ENCODE peak calls at places on chromosomes 16 and 17, in six cellular contexts. C is epithelial cell of esophagus, J is cardiac muscle cell, M is lung, P is progenitor cell of endocrine pancreas, Y is fibroblast of the aortic adventitia. L is an unnamed sample.

GRCh38 chr17:79826210-79826680 is 13.0 kb downstream of the CBX4 start:
- DNase-seq in C (no peak), J (peak; percentile 66), M (no peak), P (no peak), Y (no peak), L (no peak)

GRCh38 chr17:32936157-32936893 is 8.4 kb downstream of the TMEM98 start:
- DNase-seq in C (no peak), J (no peak), M (no peak), P (no peak), Y (no peak), L (no peak)

GRCh38 chr16:72743011-72743761 is 304.7 kb downstream of the ZFHX3 start:
- DNase-seq in C (no peak), J (no peak), M (no peak), P (no peak), Y (no peak), L (no peak)

GRCh38 chr16:58628845-58629680 is 563 bp downstream of the CNOT1 start:
- DNase-seq in C (peak; percentile 54), J (peak; percentile 11), M (peak; percentile 56), P (peak; percentile 16), Y (peak; percentile 10), L (no peak)

GRCh38 chr17:73359987-73360410 is 48.2 kb upstream of the CDC42EP4 start:
- DNase-seq in C (peak; percentile 75), J (no peak), M (peak; percentile 74), P (peak; percentile 36), Y (no peak), L (no peak)

GRCh38 chr16:58487566-58488351 is 12.2 kb upstream of the NDRG4 start:
- DNase-seq in C (peak; percentile 77), J (peak; percentile 84), M (peak; percentile 78), P (peak; percentile 86), Y (peak; percentile 68), L (peak; percentile 71)

GRCh38 chr16:50263940-50264929 is 2.1 kb upstream of the ADCY7 start:
- DNase-seq in C (peak; percentile 45), J (peak; percentile 38), M (no peak), P (no peak), Y (peak; percentile 45), L (no peak)

GRCh38 chr16:54265558-54266213 is 20.9 kb downstream of the IRX3 start:
- DNase-seq in C (no peak), J (peak; percentile 23), M (no peak), P (no peak), Y (no peak), L (no peak)

GRCh38 chr16:85382717-85383118 is 230.4 kb upstream of the GSE1 start:
- DNase-seq in C (no peak), J (no peak), M (no peak), P (no peak), Y (no peak), L (no peak)

DNA sequence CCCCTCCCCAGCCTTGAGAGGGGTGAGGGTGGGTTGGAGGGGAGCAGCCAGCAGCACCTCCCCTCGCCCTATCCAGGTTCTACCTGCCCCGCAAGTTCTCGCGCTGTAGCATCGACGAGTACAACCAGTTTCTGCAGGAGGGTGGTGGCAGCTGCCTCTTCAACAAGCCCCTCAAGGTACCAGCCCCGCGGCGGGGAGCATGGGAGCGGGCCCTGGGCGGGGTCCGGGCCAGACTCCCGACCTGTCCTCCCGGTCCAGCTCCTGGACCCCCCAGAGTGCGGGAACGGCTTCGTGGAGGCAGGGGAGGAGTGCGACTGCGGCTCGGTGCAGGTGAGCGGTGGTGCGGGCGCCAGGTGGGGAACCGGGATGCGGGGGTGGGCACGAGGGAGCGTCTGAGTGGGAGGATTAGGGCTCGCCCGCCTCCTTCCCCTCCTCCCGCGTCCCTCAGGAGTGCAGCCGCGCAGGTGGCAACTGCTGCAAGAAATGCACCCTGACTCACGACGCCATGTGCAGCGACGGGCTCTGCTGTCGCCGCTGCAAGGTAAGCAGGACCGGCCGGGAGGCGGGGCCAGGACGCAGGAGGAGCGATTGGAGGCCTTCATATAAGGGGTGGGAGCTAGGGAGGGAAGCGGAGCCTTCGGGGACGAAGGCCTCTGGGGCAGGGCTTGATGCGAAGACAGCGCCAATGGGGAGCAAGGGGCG is 16.5 kb downstream of the ADAM11 start:
- DNase-seq in C (peak; percentile 99), J (peak; percentile 98), M (peak; percentile 98), P (peak; percentile 97), Y (peak; percentile 95), L (peak; percentile 93)
- TF ChIP-seq CTCF in C (no peak), J (no peak), M (no peak), P (no peak), Y (no peak), L (no peak)

DNA sequence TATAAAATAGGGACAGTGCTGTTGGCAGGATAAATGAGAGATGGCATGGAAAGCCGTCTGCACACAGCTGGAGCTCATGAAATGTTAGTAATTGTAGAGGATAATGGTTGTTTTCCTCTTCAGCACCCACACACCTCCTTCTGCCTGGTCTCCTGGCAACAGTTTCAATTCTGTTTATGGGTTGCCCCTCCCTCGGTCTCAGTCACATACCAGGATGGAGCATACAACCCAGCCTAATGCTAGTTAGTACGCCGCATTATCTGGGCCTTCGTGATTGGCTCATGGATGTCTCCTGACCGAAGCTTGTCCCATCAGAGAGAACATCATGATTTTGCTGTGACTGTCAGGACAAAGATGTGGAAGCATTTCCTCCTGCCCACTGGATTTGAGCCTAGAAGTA is 126.2 kb upstream of the WSCD1 start:
- DNase-seq in C (no peak), J (no peak), M (no peak), P (no peak), Y (no peak), L (no peak)
- TF ChIP-seq CTCF in C (no peak), J (no peak), M (no peak), P (no peak), Y (no peak), L (no peak)

DNA sequence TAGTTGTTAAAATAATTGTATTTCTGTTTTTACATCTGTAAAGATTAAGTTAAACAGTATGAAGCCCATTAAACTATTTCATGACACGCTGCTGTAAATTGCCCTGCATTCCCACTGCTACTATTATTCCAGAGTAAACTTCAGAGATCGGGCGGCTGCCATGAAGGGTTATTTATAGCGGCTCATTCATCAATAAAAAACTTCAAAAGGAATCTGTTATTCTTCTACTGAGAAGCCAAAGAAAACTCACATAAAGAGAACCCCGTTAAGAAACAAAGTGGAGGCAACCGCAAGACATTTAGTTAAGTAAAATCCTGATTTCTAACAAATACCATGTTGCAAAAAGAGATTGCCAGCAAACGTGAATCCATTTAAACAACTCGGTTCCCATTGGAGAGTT is 16.4 kb downstream of the FOXL1 start:
- DNase-seq in C (no peak), J (no peak), M (no peak), P (no peak), Y (peak; percentile 63), L (no peak)
- TF ChIP-seq CTCF in C (no peak), J (no peak), M (no peak), P (no peak), Y (no peak), L (no peak)

DNA sequence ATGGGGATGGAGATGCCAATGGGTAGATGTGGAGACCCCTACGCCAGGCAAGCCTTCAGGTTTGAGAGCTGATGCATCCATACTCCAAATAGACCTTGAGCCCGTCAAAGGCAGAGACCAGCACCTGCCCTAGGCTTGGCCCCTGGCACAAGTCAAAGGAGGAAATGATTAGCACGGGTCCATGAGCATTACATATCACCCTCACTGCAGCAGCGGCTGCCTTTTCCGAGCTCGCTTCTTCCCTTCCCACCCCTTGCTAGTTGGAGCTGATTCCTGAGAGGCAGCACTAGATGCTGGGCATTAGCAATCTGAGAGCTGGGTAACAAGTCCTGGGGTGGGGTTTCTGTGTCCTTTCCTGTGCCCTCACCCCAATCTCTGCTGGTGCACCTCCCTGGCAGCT is 3.2 kb downstream of the CDRT4 start:
- DNase-seq in C (no peak), J (no peak), M (no peak), P (no peak), Y (no peak), L (no peak)
- TF ChIP-seq CTCF in C (no peak), J (no peak), M (no peak), P (no peak), Y (no peak), L (no peak)

GRCh38 chr17:60637683-60638082 is 37.7 kb downstream of the PPM1D start:
- DNase-seq in C (no peak), J (no peak), M (no peak), P (no peak), Y (no peak), L (no peak)

GRCh38 chr17:60641810-60642220 is 35.8 kb upstream of the BCAS3 start:
- DNase-seq in C (peak; percentile 86), J (peak; percentile 87), M (peak; percentile 68), P (peak; percentile 30), Y (peak; percentile 87), L (no peak)

GRCh38 chr17:60641126-60641525 is 36.5 kb upstream of the BCAS3 start:
- DNase-seq in C (no peak), J (no peak), M (no peak), P (no peak), Y (no peak), L (no peak)

GRCh38 chr17:60640503-60640902 is 37.1 kb upstream of the BCAS3 start:
- DNase-seq in C (peak; percentile 27), J (peak; percentile 24), M (no peak), P (no peak), Y (peak; percentile 24), L (no peak)

DNA sequence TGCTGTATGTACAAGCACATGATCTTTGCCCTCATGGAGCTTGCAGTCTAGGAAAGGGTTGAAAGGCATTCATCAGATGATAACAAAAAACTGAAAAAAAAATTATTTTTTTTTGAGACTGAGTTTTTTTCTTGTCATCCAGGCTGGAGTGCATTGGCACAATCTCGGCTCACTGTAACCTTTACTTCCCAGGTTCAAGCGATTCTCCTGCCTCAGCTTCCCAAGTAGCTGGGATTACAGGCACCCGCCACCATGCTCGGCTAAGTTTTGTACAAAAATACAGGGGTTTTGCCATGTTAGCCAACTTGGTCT is 38.7 kb upstream of the BCAS3 start:
- DNase-seq in C (no peak), J (no peak), M (no peak), P (no peak), Y (no peak), L (no peak)
- TF ChIP-seq CTCF in C (no peak), J (no peak), M (no peak), P (no peak), Y (no peak), L (no peak)